ENCODE peak calls at places on chromosomes 4 and X, in ten cellular contexts. Z is tibial artery; D is IMR-90; A is A549; U is CD8-positive, alpha-beta memory T cell; I is pancreas; F is body of pancreas; P is astrocyte; C is transverse colon; J is lower lobe of right lung. W is an unnamed sample. For H3K4me1, the result is how much of the 10 kb centered on the place peaks cover.

GRCh38 chr4:8525383-8526120 is 54.6 kb upstream of the GPR78 start:
- DNase-seq in Z (no peak), D (peak), A (no peak), U (no peak), I (no peak), F (no peak), P (peak), C (no peak), J (no peak), W (no peak)

GRCh38 chr4:151296227-151296626 is 19.3 kb downstream of the PRSS48 start:
- DNase-seq in Z (no peak), D (no peak), A (no peak), U (no peak), I (no peak), F (peak), P (no peak), C (no peak), J (no peak), W (no peak)

GRCh38 chrX:136711147-136711546 is 63.2 kb downstream of the CD40LG start:
- DNase-seq in Z (peak), D (peak), A (peak), U (no peak), I (peak), F (peak), P (no peak), C (peak), J (peak), W (no peak)

GRCh38 chrX:39599339-39599738 is 498.4 kb downstream of the BCOR start:
- DNase-seq in Z (no peak), D (no peak), A (no peak), U (no peak), I (no peak), F (no peak), P (no peak), C (no peak), J (no peak), W (no peak)

GRCh38 chr4:42344260-42344659 is 53.0 kb upstream of the SHISA3 start:
- DNase-seq in Z (no peak), D (no peak), A (no peak), U (no peak), I (no peak), F (no peak), P (no peak), C (no peak), J (no peak), W (no peak)

GRCh38 chr4:68906238-68907137 is 45.1 kb downstream of the UGT2A3 start:
- DNase-seq in Z (no peak), D (no peak), A (no peak), U (no peak), I (peak), F (peak), P (peak), C (no peak), J (no peak), W (no peak)

GRCh38 chr4:94486372-94486801 is 34.6 kb downstream of the PDLIM5 start:
- DNase-seq in Z (no peak), D (peak), A (no peak), U (no peak), I (no peak), F (peak), P (peak), C (no peak), J (no peak), W (no peak)

GRCh38 chr4:10164877-10165283 is 48.3 kb upstream of the WDR1 start:
- DNase-seq in Z (no peak), D (peak), A (peak), U (no peak), I (no peak), F (peak), P (no peak), C (peak), J (no peak), W (no peak)

GRCh38 chr4:95761441-95761840 is 78.5 kb upstream of the PDHA2 start:
- DNase-seq in Z (no peak), D (peak), A (no peak), U (no peak), I (no peak), F (no peak), P (peak), C (no peak), J (no peak), W (no peak)

GRCh38 chrX:48573690-48574269 is 504 bp upstream of the RBM3 start:
- DNase-seq in Z (peak), D (no peak), A (peak), U (no peak), I (no peak), F (peak), P (no peak), C (peak), J (peak), W (peak)

GRCh38 chrX:153854702-153855101 is 24.4 kb upstream of the PDZD4 start:
- DNase-seq in Z (no peak), D (no peak), A (no peak), U (no peak), I (no peak), F (no peak), P (no peak), C (no peak), J (no peak), W (no peak)

GRCh38 chr4:85807247-85807915 is 332.4 kb downstream of the ARHGAP24 start:
- DNase-seq in Z (no peak), D (no peak), A (no peak), U (no peak), I (no peak), F (no peak), P (peak), C (no peak), J (no peak), W (no peak)

GRCh38 chrX:11470231-11470630 is 177.0 kb downstream of the AMELX start:
- DNase-seq in Z (no peak), D (peak), A (no peak), U (no peak), I (no peak), F (no peak), P (peak), C (no peak), J (no peak), W (no peak)

GRCh38 chr4:137083571-137083970 is 448.7 kb downstream of the PCDH18 start:
- DNase-seq in Z (no peak), D (peak), A (no peak), U (no peak), I (no peak), F (no peak), P (no peak), C (no peak), J (no peak), W (no peak)

GRCh38 chr4:53863163-53863562 is 201.2 kb downstream of the CHIC2 start:
- DNase-seq in Z (peak), D (peak), A (no peak), U (no peak), I (no peak), F (no peak), P (peak), C (no peak), J (no peak), W (no peak)

GRCh38 chr4:112702892-112703291 is 65.9 kb downstream of the LARP7 start:
- DNase-seq in Z (no peak), D (no peak), A (no peak), U (no peak), I (no peak), F (no peak), P (no peak), C (no peak), J (no peak), W (no peak)

GRCh38 chr4:76458829-76459228 is 23.8 kb downstream of the SHROOM3 start:
- DNase-seq in Z (no peak), D (no peak), A (no peak), U (no peak), I (no peak), F (no peak), P (peak), C (no peak), J (no peak), W (no peak)

GRCh38 chrX:10280061-10280460 is 123.3 kb downstream of the CLCN4 start:
- DNase-seq in Z (no peak), D (no peak), A (no peak), U (no peak), I (no peak), F (no peak), P (no peak), C (no peak), J (no peak), W (no peak)

GRCh38 chr4:28350485-28350884 is 1489.8 kb downstream of the STIM2 start:
- DNase-seq in Z (no peak), D (peak), A (no peak), U (no peak), I (no peak), F (no peak), P (no peak), C (no peak), J (no peak), W (no peak)

GRCh38 chr4:15667006-15667405 is 11.8 kb upstream of the FBXL5 start:
- DNase-seq in Z (no peak), D (no peak), A (no peak), U (no peak), I (no peak), F (no peak), P (no peak), C (no peak), J (no peak), W (no peak)

GRCh38 chrX:123949846-123950245 is 11.7 kb upstream of the STAG2 start:
- DNase-seq in Z (no peak), D (no peak), A (no peak), U (no peak), I (no peak), F (no peak), P (no peak), C (no peak), J (no peak), W (no peak)

GRCh38 chrX:53018627-53019026 is 30.0 kb upstream of the GPR173 start:
- DNase-seq in Z (no peak), D (no peak), A (no peak), U (no peak), I (no peak), F (no peak), P (no peak), C (no peak), J (no peak), W (no peak)

GRCh38 chrX:107738768-107739167 is 36.8 kb downstream of the TSC22D3 start:
- DNase-seq in Z (no peak), D (no peak), A (no peak), U (no peak), I (no peak), F (no peak), P (no peak), C (no peak), J (no peak), W (no peak)

GRCh38 chr4:11106769-11107168 is 321.9 kb downstream of the HS3ST1 start:
- DNase-seq in Z (no peak), D (no peak), A (no peak), U (no peak), I (no peak), F (no peak), P (no peak), C (no peak), J (no peak), W (no peak)

GRCh38 chrX:149939271-149940014 is 1.2 kb upstream of the EOLA2 start:
- DNase-seq in Z (peak), D (peak), A (peak), U (peak), I (peak), F (peak), P (peak), C (peak), J (peak), W (peak)

DNA sequence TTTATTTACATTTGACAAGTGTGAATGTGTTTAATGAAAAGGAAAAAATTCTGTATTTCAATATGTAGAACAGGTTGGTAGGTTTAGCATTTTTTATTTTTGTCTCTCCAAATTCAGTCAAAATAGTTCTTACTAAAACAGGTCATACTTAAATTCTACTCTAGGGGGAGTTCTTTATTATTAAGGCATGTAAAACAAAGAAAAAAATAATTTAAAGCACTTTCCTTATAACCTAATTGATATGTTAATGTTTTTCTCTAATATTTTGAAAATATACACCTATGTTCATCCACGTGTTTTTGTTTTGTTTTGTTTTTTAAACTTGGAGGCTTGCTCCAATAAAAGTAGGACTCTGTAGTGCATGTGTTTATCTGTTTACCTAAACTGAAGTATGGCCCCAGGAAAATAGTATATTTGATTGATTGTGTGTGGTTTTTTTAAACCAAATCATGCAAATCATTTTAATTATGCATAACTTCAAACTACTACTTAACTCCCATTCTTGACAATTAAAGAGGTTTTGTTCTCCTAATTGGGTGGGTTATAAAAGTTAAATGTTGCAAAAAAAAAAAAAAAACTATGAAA is 562.7 kb downstream of the RPA4 start:
- DNase-seq in Z (no peak), D (no peak), A (no peak), U (no peak), I (no peak), F (no peak), P (peak), C (no peak), J (no peak), W (no peak)
- H3K4me1 ChIP-seq in Z (under half), D (under half), A (under half), U (under half), I (under half), F (under half), P (under half), C (under half), J (under half), W (under half)

GRCh38 chr4:89056292-89056952 is 563 bp downstream of the FAM13A start:
- DNase-seq in Z (no peak), D (no peak), A (no peak), U (no peak), I (no peak), F (no peak), P (no peak), C (no peak), J (no peak), W (no peak)
- H3K4me3 ChIP-seq in Z (peak), D (peak), A (peak), U (no peak), I (peak), F (peak), P (peak), C (no peak), J (peak), W (no peak)

DNA sequence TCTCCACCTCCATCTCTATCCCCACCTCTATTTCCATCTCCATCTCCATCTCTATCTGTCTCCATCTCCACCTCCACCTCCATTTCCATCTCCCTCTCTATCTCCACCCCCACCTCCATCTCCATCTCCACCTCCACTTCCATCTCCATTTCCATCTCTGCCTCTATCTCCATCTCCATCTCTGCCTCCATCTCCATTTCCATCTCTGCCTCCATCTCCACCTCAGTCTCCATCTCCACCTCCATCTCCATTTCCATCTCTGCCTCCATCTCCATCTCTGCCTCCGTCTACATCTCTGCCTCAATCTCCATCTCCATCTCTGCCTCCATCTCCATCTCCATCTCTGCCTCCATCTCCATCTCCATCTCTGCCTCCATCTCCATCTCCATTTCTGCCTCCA is 40.8 kb upstream of the CHRNA9 start:
- DNase-seq in Z (no peak), D (no peak), A (no peak), U (no peak), I (no peak), F (no peak), P (no peak), C (no peak), J (no peak), W (no peak)
- H3K4me1 ChIP-seq in Z (under half), D (under half), A (under half), U (under half), I (under half), F (under half), P (under half), C (under half), J (under half), W (under half)

DNA sequence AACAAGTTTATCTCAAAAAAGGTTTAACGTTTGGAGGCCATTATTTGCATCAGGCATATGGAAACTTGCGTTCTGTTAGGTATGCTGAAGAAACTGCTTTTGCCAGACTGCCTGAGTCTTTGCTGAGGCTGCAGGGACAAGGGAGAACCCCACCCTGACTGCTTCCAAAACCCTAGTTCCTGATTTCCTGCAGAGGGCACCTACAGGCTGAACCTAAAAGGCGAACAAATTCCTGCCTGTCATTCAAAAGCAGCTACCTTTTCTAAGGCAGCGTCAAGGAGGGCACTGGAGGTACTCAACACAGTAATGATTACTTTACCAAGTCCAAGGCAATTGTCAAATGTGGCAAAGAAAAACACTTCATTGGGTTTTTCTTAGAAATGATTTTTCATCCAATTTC is 578 bp upstream of the CORIN start:
- DNase-seq in Z (no peak), D (no peak), A (no peak), U (no peak), I (no peak), F (no peak), P (no peak), C (no peak), J (no peak), W (no peak)
- H3K4me3 ChIP-seq in Z (no peak), D (no peak), A (no peak), U (no peak), I (no peak), F (no peak), P (no peak), C (no peak), J (no peak), W (no peak)

DNA sequence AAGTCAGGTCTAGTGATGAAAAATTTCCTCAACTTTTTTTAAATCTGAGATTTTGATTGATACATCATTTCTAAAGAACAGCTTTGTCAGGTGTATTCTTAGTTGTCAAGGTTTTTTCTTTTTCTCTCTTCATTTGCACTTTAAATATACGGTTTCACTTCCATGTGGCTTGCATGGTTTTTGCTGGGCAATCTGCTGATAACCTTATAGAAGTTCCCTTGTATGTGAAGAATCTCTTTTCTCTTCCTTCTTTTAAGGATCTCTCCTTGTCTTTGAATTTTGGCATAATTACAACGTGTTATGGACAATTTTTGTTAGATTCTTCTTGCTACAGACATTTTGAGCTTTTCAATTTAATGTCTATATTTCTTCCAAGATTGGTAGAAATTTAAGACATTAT is 76.4 kb downstream of the ZNF721 start:
- DNase-seq in Z (no peak), D (no peak), A (no peak), U (no peak), I (no peak), F (no peak), P (no peak), C (no peak), J (no peak), W (no peak)
- H3K4me1 ChIP-seq in Z (under half), D (under half), A (under half), U (under half), I (under half), F (under half), P (under half), C (under half), J (under half), W (under half)

GRCh38 chrX:17591741-17592110 is 145.6 kb upstream of the SCML1 start:
- DNase-seq in Z (peak), D (peak), A (no peak), U (no peak), I (no peak), F (no peak), P (peak), C (no peak), J (no peak), W (no peak)
- H3K4me3 ChIP-seq in Z (peak), D (peak), A (no peak), U (no peak), I (no peak), F (no peak), P (peak), C (no peak), J (no peak), W (no peak)

GRCh38 chr4:150253965-150254364 is 175.7 kb downstream of the DCLK2 start:
- DNase-seq in Z (no peak), D (no peak), A (no peak), U (no peak), I (no peak), F (no peak), P (no peak), C (no peak), J (no peak), W (no peak)
- H3K4me1 ChIP-seq in Z (under half), D (under half), A (under half), U (under half), I (under half), F (under half), P (under half), C (under half), J (under half), W (under half)

GRCh38 chrX:71532078-71532752 is 689 bp upstream of the OGT start:
- DNase-seq in Z (no peak), D (peak), A (peak), U (peak), I (no peak), F (peak), P (peak), C (peak), J (no peak), W (peak)
- H3K4me3 ChIP-seq in Z (peak), D (peak), A (peak), U (peak), I (no peak), F (no peak), P (peak), C (no peak), J (peak), W (peak)

GRCh38 chr4:143482753-143483362 is 30.6 kb upstream of the SMARCA5 start:
- DNase-seq in Z (no peak), D (peak), A (peak), U (no peak), I (no peak), F (peak), P (peak), C (no peak), J (no peak), W (no peak)
- H3K4me1 ChIP-seq in Z (under half), D (under half), A (under half), U (under half), I (under half), F (under half), P (under half), C (under half), J (under half), W (under half)

DNA sequence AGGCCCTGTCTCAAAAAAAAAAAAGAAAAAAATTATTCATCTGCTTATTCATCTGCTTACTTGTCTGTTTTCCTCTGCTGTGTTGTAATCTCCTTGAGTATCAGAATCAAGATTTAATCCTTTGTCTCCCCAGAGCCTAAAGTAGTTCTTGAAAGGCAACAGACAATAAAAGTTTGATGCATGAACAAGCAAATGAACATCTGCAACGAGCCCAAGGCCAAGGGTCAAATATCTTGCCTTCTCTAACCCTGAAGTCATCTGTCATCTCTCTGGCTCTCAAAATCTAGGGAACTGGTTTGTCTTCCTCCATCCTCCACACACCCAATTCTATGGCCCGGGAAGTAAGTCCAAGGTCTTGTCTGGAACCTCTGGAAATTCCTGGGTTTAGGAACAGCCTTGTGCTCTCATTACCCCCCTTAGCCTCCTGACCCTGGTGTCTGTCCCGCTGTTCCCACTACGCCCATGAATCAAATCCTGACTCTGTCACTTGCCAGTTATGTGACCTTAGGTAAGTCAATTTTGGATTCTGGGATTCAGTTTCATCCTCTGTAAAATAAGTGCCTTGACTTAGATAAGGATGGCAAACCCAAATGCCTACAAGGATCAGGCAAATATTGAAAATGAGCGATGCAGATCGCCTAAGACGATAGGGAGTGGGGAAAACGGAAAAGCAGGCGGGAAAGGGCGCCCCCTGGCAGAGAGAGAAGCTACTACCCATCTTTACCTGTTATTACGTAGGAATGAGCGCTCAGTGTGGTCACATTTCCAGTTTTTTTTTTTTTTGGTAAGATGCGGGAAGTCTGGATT is 102.7 kb upstream of the DHX15 start:
- DNase-seq in Z (no peak), D (no peak), A (peak), U (no peak), I (no peak), F (peak), P (no peak), C (peak), J (peak), W (no peak)
- H3K4me3 ChIP-seq in Z (no peak), D (no peak), A (no peak), U (no peak), I (no peak), F (no peak), P (no peak), C (no peak), J (no peak), W (no peak)

W was measured in naive thymus-derived CD4-positive, alpha-beta T cell.